ENCODE peak calls at places on chromosome X, in six cellular contexts. One of them, this sample, is unnamed.

GRCh38 chrX:48648299-48648698 is 35.3 kb upstream of the WAS start:
- DNase-seq in GM12891: no peak
- DNase-seq in breast epithelium: no peak
- DNase-seq in stomach: peak; percentile 27
- DNase-seq in HepG2: peak; percentile 28
- DNase-seq in SK-N-SH: peak; percentile 49
- DNase-seq in this sample: peak; percentile 77

GRCh38 chrX:80808160-80808735 is 1.4 kb downstream of the BRWD3 start:
- DNase-seq in stomach: peak; percentile 79
- DNase-seq in HepG2: peak; percentile 61
- DNase-seq in GM12891: peak; percentile 26
- DNase-seq in SK-N-SH: peak; percentile 12
- DNase-seq in breast epithelium: no peak
- DNase-seq in this sample: peak; percentile 67

GRCh38 chrX:21581479-21581878 is 76.7 kb downstream of the KLHL34 start:
- DNase-seq in breast epithelium: no peak
- DNase-seq in SK-N-SH: no peak
- DNase-seq in HepG2: no peak
- DNase-seq in stomach: no peak
- DNase-seq in GM12891: no peak
- DNase-seq in this sample: no peak

GRCh38 chrX:103845165-103845653 is 13.2 kb upstream of the RAB9B start:
- DNase-seq in stomach: peak; percentile 67
- DNase-seq in SK-N-SH: peak; percentile 49
- DNase-seq in GM12891: no peak
- DNase-seq in breast epithelium: peak; percentile 47
- DNase-seq in HepG2: peak; percentile 10
- DNase-seq in this sample: peak; percentile 75

GRCh38 chrX:31333181-31333831 is 261.5 kb upstream of the FTHL17 start:
- DNase-seq in breast epithelium: no peak
- DNase-seq in HepG2: no peak
- DNase-seq in SK-N-SH: no peak
- DNase-seq in stomach: no peak
- DNase-seq in GM12891: no peak
- DNase-seq in this sample: no peak

GRCh38 chrX:86149089-86149488 is 838 bp downstream of the DACH2 start:
- DNase-seq in stomach: no peak
- DNase-seq in SK-N-SH: no peak
- DNase-seq in breast epithelium: no peak
- DNase-seq in GM12891: no peak
- DNase-seq in HepG2: no peak
- DNase-seq in this sample: no peak

GRCh38 chrX:54786972-54787371 is 11.1 kb downstream of the ITIH6 start:
- DNase-seq in breast epithelium: no peak
- DNase-seq in HepG2: no peak
- DNase-seq in SK-N-SH: no peak
- DNase-seq in GM12891: peak; percentile 15
- DNase-seq in stomach: peak; percentile 39
- DNase-seq in this sample: peak; percentile 30

GRCh38 chrX:20947411-20947912 is 426.8 kb upstream of the CNKSR2 start:
- DNase-seq in SK-N-SH: no peak
- DNase-seq in GM12891: no peak
- DNase-seq in HepG2: no peak
- DNase-seq in stomach: no peak
- DNase-seq in breast epithelium: no peak
- DNase-seq in this sample: peak; percentile 8

GRCh38 chrX:97402903-97403302 is 519.2 kb downstream of the RPA4 start:
- DNase-seq in stomach: no peak
- DNase-seq in GM12891: no peak
- DNase-seq in breast epithelium: no peak
- DNase-seq in HepG2: no peak
- DNase-seq in SK-N-SH: no peak
- DNase-seq in this sample: no peak

GRCh38 chrX:53716328-53717088 is 30.0 kb upstream of the HUWE1 start:
- DNase-seq in breast epithelium: no peak
- DNase-seq in stomach: no peak
- DNase-seq in SK-N-SH: no peak
- DNase-seq in HepG2: no peak
- DNase-seq in GM12891: no peak
- DNase-seq in this sample: no peak

DNA sequence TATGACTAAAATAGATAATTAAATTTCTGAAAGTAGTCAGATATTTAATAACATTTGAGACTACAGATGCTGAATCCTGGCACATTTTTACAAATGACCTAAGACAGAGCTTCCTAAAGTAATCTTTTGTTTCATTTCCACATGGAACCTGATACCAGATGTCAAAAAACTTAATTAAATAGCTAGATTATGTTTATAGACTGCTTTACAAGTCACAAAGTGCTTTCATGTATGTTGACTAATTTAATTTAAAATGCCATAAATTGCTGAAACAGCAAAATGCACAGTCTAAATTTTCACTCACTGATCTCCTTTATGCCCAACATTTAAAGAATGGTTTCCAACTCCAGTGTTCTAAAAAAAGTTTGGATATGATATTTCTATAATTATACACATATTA is 299.1 kb upstream of the TBX22 start:
- DNase-seq in breast epithelium: no peak
- DNase-seq in SK-N-SH: peak; percentile 36
- DNase-seq in GM12891: no peak
- DNase-seq in stomach: no peak
- DNase-seq in HepG2: no peak
- DNase-seq in this sample: no peak
- TF ChIP-seq POLR2AphosphoS5 in breast epithelium: no peak
- TF ChIP-seq POLR2AphosphoS5 in SK-N-SH: no peak
- TF ChIP-seq POLR2AphosphoS5 in GM12891: no peak
- TF ChIP-seq POLR2AphosphoS5 in stomach: no peak
- TF ChIP-seq POLR2AphosphoS5 in HepG2: no peak
- TF ChIP-seq POLR2AphosphoS5 in this sample: no peak

GRCh38 chrX:27890611-27891010 is 82.8 kb downstream of the MAGEB10 start:
- DNase-seq in stomach: no peak
- DNase-seq in HepG2: no peak
- DNase-seq in SK-N-SH: no peak
- DNase-seq in breast epithelium: no peak
- DNase-seq in GM12891: no peak
- DNase-seq in this sample: no peak
- TF ChIP-seq POLR2AphosphoS5 in stomach: no peak
- TF ChIP-seq POLR2AphosphoS5 in HepG2: no peak
- TF ChIP-seq POLR2AphosphoS5 in SK-N-SH: peak; percentile 37
- TF ChIP-seq POLR2AphosphoS5 in breast epithelium: no peak
- TF ChIP-seq POLR2AphosphoS5 in GM12891: no peak
- TF ChIP-seq POLR2AphosphoS5 in this sample: no peak

DNA sequence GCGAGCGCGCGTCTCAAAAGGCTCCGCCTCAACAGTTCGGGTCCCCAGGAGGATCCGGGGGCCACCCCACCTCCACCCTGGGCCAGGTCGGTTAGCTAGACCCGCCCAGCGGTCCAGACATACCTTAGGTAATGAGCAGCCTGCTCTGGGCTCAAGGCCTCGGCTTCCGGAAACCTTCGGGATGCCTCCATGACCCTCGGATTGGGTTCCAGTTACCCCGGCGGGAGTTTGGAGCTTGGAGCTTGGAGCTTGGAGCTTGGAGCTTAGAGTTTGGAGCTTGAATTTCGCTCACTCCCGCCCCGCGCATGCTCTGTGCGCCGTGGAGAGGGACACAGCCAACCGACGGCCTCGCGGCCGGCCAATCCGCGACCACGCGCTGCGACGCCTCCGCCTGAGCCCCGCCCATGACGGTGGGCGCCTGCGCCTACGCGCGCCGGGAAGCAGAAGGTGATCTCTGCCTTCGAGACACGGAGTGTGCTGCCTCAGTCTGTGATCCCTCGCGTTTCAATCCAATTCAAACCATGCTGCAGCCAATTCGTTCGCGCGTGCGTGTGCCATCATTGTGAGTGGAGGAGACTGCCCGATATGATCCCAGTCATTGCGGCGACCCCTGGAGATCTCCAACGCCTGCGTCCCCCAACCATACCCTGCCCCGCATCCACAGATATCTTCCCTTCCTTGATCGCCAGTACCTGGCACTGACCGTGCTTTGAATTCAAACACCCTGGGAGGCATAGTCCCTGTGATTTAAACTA is at the start of gene ERCC6L:
- DNase-seq in stomach: peak; percentile 90
- DNase-seq in GM12891: peak; percentile 79
- DNase-seq in HepG2: peak; percentile 70
- DNase-seq in SK-N-SH: peak; percentile 98
- DNase-seq in breast epithelium: peak; percentile 81
- DNase-seq in this sample: peak; percentile 88
- TF ChIP-seq POLR2AphosphoS5 in stomach: peak; percentile 80
- TF ChIP-seq POLR2AphosphoS5 in GM12891: peak; percentile 23
- TF ChIP-seq POLR2AphosphoS5 in HepG2: no peak
- TF ChIP-seq POLR2AphosphoS5 in SK-N-SH: peak; percentile 89
- TF ChIP-seq POLR2AphosphoS5 in breast epithelium: peak; percentile 36
- TF ChIP-seq POLR2AphosphoS5 in this sample: peak; percentile 95

GRCh38 chrX:76427560-76428242 is at the start of gene MAGEE1:
- DNase-seq in stomach: peak; percentile 78
- DNase-seq in HepG2: peak; percentile 34
- DNase-seq in breast epithelium: peak; percentile 58
- DNase-seq in GM12891: peak; percentile 31
- DNase-seq in SK-N-SH: peak; percentile 80
- DNase-seq in this sample: peak; percentile 63
- TF ChIP-seq POLR2AphosphoS5 in stomach: peak; percentile 31
- TF ChIP-seq POLR2AphosphoS5 in HepG2: no peak
- TF ChIP-seq POLR2AphosphoS5 in breast epithelium: no peak
- TF ChIP-seq POLR2AphosphoS5 in GM12891: no peak
- TF ChIP-seq POLR2AphosphoS5 in SK-N-SH: no peak
- TF ChIP-seq POLR2AphosphoS5 in this sample: peak; percentile 41

DNA sequence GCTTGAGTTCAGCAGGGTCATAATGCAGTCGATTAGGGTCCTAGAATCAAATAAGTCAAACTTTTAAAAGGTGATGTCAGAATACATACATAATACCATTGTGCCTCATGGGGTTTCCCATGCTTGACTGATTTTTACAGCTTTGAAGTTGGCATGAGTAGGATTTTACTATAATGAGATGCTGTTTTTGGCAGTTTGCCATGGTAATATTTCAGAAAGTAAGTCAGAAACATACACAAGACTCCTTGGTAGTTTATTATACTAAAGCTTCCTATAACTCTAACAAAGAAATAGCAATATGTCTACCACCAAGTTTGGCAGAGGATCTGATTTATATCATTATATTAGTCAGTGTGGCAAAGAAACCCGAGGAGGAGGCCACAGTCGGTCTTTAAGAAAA is 45.2 kb downstream of the PHKA2 start:
- DNase-seq in breast epithelium: no peak
- DNase-seq in stomach: no peak
- DNase-seq in GM12891: no peak
- DNase-seq in SK-N-SH: no peak
- DNase-seq in HepG2: no peak
- DNase-seq in this sample: no peak
- TF ChIP-seq POLR2AphosphoS5 in breast epithelium: no peak
- TF ChIP-seq POLR2AphosphoS5 in stomach: no peak
- TF ChIP-seq POLR2AphosphoS5 in GM12891: no peak
- TF ChIP-seq POLR2AphosphoS5 in SK-N-SH: no peak
- TF ChIP-seq POLR2AphosphoS5 in HepG2: no peak
- TF ChIP-seq POLR2AphosphoS5 in this sample: no peak

GRCh38 chrX:74603040-74603439 is 11.4 kb downstream of the RLIM start:
- DNase-seq in breast epithelium: no peak
- DNase-seq in stomach: no peak
- DNase-seq in HepG2: no peak
- DNase-seq in GM12891: no peak
- DNase-seq in SK-N-SH: no peak
- DNase-seq in this sample: peak; percentile 15

GRCh38 chrX:74602142-74602541 is 12.3 kb downstream of the RLIM start:
- DNase-seq in breast epithelium: no peak
- DNase-seq in stomach: no peak
- DNase-seq in HepG2: no peak
- DNase-seq in SK-N-SH: no peak
- DNase-seq in GM12891: no peak
- DNase-seq in this sample: no peak

GRCh38 chrX:74606342-74606741 is 8.1 kb downstream of the RLIM start:
- DNase-seq in HepG2: no peak
- DNase-seq in GM12891: no peak
- DNase-seq in stomach: no peak
- DNase-seq in SK-N-SH: no peak
- DNase-seq in breast epithelium: no peak
- DNase-seq in this sample: no peak

GRCh38 chrX:74606799-74607198 is 7.6 kb downstream of the RLIM start:
- DNase-seq in breast epithelium: no peak
- DNase-seq in GM12891: no peak
- DNase-seq in HepG2: no peak
- DNase-seq in SK-N-SH: no peak
- DNase-seq in stomach: no peak
- DNase-seq in this sample: no peak
- TF ChIP-seq POLR2AphosphoS5 in breast epithelium: no peak
- TF ChIP-seq POLR2AphosphoS5 in GM12891: peak; percentile 62
- TF ChIP-seq POLR2AphosphoS5 in HepG2: no peak
- TF ChIP-seq POLR2AphosphoS5 in SK-N-SH: no peak
- TF ChIP-seq POLR2AphosphoS5 in stomach: no peak
- TF ChIP-seq POLR2AphosphoS5 in this sample: no peak

GRCh38 chrX:69173906-69174305 is 8.7 kb upstream of the PJA1 start:
- DNase-seq in HepG2: no peak
- DNase-seq in breast epithelium: no peak
- DNase-seq in SK-N-SH: no peak
- DNase-seq in stomach: no peak
- DNase-seq in GM12891: no peak
- DNase-seq in this sample: peak; percentile 63

GRCh38 chrX:69178592-69178991 is 13.3 kb upstream of the PJA1 start:
- DNase-seq in GM12891: no peak
- DNase-seq in HepG2: no peak
- DNase-seq in breast epithelium: no peak
- DNase-seq in stomach: no peak
- DNase-seq in SK-N-SH: no peak
- DNase-seq in this sample: no peak

GRCh38 chrX:69177511-69178162 is 12.4 kb upstream of the PJA1 start:
- DNase-seq in SK-N-SH: no peak
- DNase-seq in stomach: no peak
- DNase-seq in HepG2: no peak
- DNase-seq in breast epithelium: no peak
- DNase-seq in GM12891: no peak
- DNase-seq in this sample: no peak

GRCh38 chrX:69182818-69183375 is 17.6 kb upstream of the PJA1 start:
- DNase-seq in HepG2: no peak
- DNase-seq in stomach: no peak
- DNase-seq in GM12891: no peak
- DNase-seq in SK-N-SH: no peak
- DNase-seq in breast epithelium: no peak
- DNase-seq in this sample: no peak

GRCh38 chrX:69179380-69179911 is 14.2 kb upstream of the PJA1 start:
- DNase-seq in HepG2: no peak
- DNase-seq in SK-N-SH: peak; percentile 72
- DNase-seq in GM12891: no peak
- DNase-seq in breast epithelium: no peak
- DNase-seq in stomach: no peak
- DNase-seq in this sample: peak; percentile 64
- TF ChIP-seq POLR2AphosphoS5 in HepG2: no peak
- TF ChIP-seq POLR2AphosphoS5 in SK-N-SH: no peak
- TF ChIP-seq POLR2AphosphoS5 in GM12891: no peak
- TF ChIP-seq POLR2AphosphoS5 in breast epithelium: no peak
- TF ChIP-seq POLR2AphosphoS5 in stomach: no peak
- TF ChIP-seq POLR2AphosphoS5 in this sample: no peak